ENCODE peak calls at places on chromosomes 13 and 19, in seven cellular contexts. One of them, this sample, is unnamed.

GRCh38 chr19:11260996-11261395 is 1.3 kb downstream of the DOCK6 start:
- DNase-seq in upper lobe of left lung: no peak
- DNase-seq in transverse colon: no peak
- DNase-seq in sigmoid colon: no peak
- DNase-seq in suprapubic skin: no peak
- DNase-seq in K562: no peak
- DNase-seq in GM12878: no peak
- DNase-seq in this sample: no peak

GRCh38 chr13:95676100-95676774 is 702 bp upstream of the DNAJC3 start:
- DNase-seq in upper lobe of left lung: peak
- DNase-seq in transverse colon: peak
- DNase-seq in sigmoid colon: no peak
- DNase-seq in suprapubic skin: no peak
- DNase-seq in K562: peak
- DNase-seq in GM12878: no peak
- DNase-seq in this sample: peak

GRCh38 chr19:48806518-48806817 is 4.4 kb downstream of the BCAT2 start:
- DNase-seq in upper lobe of left lung: peak
- DNase-seq in transverse colon: no peak
- DNase-seq in sigmoid colon: no peak
- DNase-seq in suprapubic skin: no peak
- DNase-seq in K562: peak
- DNase-seq in GM12878: no peak
- DNase-seq in this sample: peak

GRCh38 chr13:38045278-38046048 is 175.9 kb upstream of the TRPC4 start:
- DNase-seq in upper lobe of left lung: no peak
- DNase-seq in transverse colon: no peak
- DNase-seq in sigmoid colon: no peak
- DNase-seq in suprapubic skin: no peak
- DNase-seq in K562: peak
- DNase-seq in GM12878: no peak
- DNase-seq in this sample: no peak

GRCh38 chr19:55080915-55081772 is 5.5 kb downstream of the EPS8L1 start:
- DNase-seq in upper lobe of left lung: peak
- DNase-seq in transverse colon: peak
- DNase-seq in sigmoid colon: no peak
- DNase-seq in suprapubic skin: no peak
- DNase-seq in K562: peak
- DNase-seq in GM12878: peak
- DNase-seq in this sample: peak

GRCh38 chr13:23384111-23384510 is 49.4 kb downstream of the SACS start:
- DNase-seq in upper lobe of left lung: no peak
- DNase-seq in transverse colon: no peak
- DNase-seq in sigmoid colon: no peak
- DNase-seq in suprapubic skin: no peak
- DNase-seq in K562: no peak
- DNase-seq in GM12878: peak
- DNase-seq in this sample: no peak

GRCh38 chr19:18437481-18438330 is at the start of gene ISYNA1:
- DNase-seq in upper lobe of left lung: no peak
- DNase-seq in transverse colon: peak
- DNase-seq in sigmoid colon: no peak
- DNase-seq in suprapubic skin: no peak
- DNase-seq in K562: peak
- DNase-seq in GM12878: no peak
- DNase-seq in this sample: peak

GRCh38 chr19:49894879-49895565 is 1.7 kb downstream of the IL4I1 start:
- DNase-seq in upper lobe of left lung: no peak
- DNase-seq in transverse colon: no peak
- DNase-seq in sigmoid colon: no peak
- DNase-seq in suprapubic skin: no peak
- DNase-seq in K562: no peak
- DNase-seq in GM12878: no peak
- DNase-seq in this sample: no peak

GRCh38 chr13:98405690-98406344 is 171.1 kb downstream of the STK24 start:
- DNase-seq in upper lobe of left lung: no peak
- DNase-seq in transverse colon: no peak
- DNase-seq in sigmoid colon: no peak
- DNase-seq in suprapubic skin: no peak
- DNase-seq in K562: no peak
- DNase-seq in GM12878: no peak
- DNase-seq in this sample: no peak

GRCh38 chr19:10911579-10912363 is 16.7 kb downstream of the YIPF2 start:
- DNase-seq in upper lobe of left lung: no peak
- DNase-seq in transverse colon: no peak
- DNase-seq in sigmoid colon: no peak
- DNase-seq in suprapubic skin: no peak
- DNase-seq in K562: no peak
- DNase-seq in GM12878: no peak
- DNase-seq in this sample: no peak

GRCh38 chr13:97911311-97912138 is 42.0 kb upstream of the IPO5 start:
- DNase-seq in upper lobe of left lung: no peak
- DNase-seq in transverse colon: no peak
- DNase-seq in sigmoid colon: no peak
- DNase-seq in suprapubic skin: no peak
- DNase-seq in K562: peak
- DNase-seq in GM12878: no peak
- DNase-seq in this sample: no peak

GRCh38 chr13:99308481-99309087 is 1.4 kb upstream of the GPR183 start:
- DNase-seq in upper lobe of left lung: no peak
- DNase-seq in transverse colon: no peak
- DNase-seq in sigmoid colon: no peak
- DNase-seq in suprapubic skin: no peak
- DNase-seq in K562: no peak
- DNase-seq in GM12878: no peak
- DNase-seq in this sample: no peak

GRCh38 chr19:50252111-50252886 is 48.9 kb downstream of the MYH14 start:
- DNase-seq in upper lobe of left lung: no peak
- DNase-seq in transverse colon: peak
- DNase-seq in sigmoid colon: no peak
- DNase-seq in suprapubic skin: no peak
- DNase-seq in K562: peak
- DNase-seq in GM12878: no peak
- DNase-seq in this sample: no peak

GRCh38 chr19:19420570-19421301 is 15.3 kb downstream of the GATAD2A start:
- DNase-seq in upper lobe of left lung: no peak
- DNase-seq in transverse colon: no peak
- DNase-seq in sigmoid colon: no peak
- DNase-seq in suprapubic skin: no peak
- DNase-seq in K562: no peak
- DNase-seq in GM12878: peak
- DNase-seq in this sample: no peak

GRCh38 chr19:19110410-19111137 is 27.7 kb downstream of the TMEM161A start:
- DNase-seq in upper lobe of left lung: no peak
- DNase-seq in transverse colon: no peak
- DNase-seq in sigmoid colon: no peak
- DNase-seq in suprapubic skin: no peak
- DNase-seq in K562: no peak
- DNase-seq in GM12878: no peak
- DNase-seq in this sample: no peak

GRCh38 chr13:50006426-50007135 is 8.7 kb upstream of the KCNRG start:
- DNase-seq in upper lobe of left lung: no peak
- DNase-seq in transverse colon: peak
- DNase-seq in sigmoid colon: no peak
- DNase-seq in suprapubic skin: no peak
- DNase-seq in K562: no peak
- DNase-seq in GM12878: no peak
- DNase-seq in this sample: no peak

GRCh38 chr13:109385161-109385560 is 401.2 kb downstream of the IRS2 start:
- DNase-seq in upper lobe of left lung: no peak
- DNase-seq in transverse colon: no peak
- DNase-seq in sigmoid colon: no peak
- DNase-seq in suprapubic skin: no peak
- DNase-seq in K562: no peak
- DNase-seq in GM12878: no peak
- DNase-seq in this sample: no peak

GRCh38 chr19:40862333-40862732 is 12.1 kb upstream of the CYP2A6 start:
- DNase-seq in upper lobe of left lung: no peak
- DNase-seq in transverse colon: no peak
- DNase-seq in sigmoid colon: no peak
- DNase-seq in suprapubic skin: no peak
- DNase-seq in K562: peak
- DNase-seq in GM12878: no peak
- DNase-seq in this sample: no peak

DNA sequence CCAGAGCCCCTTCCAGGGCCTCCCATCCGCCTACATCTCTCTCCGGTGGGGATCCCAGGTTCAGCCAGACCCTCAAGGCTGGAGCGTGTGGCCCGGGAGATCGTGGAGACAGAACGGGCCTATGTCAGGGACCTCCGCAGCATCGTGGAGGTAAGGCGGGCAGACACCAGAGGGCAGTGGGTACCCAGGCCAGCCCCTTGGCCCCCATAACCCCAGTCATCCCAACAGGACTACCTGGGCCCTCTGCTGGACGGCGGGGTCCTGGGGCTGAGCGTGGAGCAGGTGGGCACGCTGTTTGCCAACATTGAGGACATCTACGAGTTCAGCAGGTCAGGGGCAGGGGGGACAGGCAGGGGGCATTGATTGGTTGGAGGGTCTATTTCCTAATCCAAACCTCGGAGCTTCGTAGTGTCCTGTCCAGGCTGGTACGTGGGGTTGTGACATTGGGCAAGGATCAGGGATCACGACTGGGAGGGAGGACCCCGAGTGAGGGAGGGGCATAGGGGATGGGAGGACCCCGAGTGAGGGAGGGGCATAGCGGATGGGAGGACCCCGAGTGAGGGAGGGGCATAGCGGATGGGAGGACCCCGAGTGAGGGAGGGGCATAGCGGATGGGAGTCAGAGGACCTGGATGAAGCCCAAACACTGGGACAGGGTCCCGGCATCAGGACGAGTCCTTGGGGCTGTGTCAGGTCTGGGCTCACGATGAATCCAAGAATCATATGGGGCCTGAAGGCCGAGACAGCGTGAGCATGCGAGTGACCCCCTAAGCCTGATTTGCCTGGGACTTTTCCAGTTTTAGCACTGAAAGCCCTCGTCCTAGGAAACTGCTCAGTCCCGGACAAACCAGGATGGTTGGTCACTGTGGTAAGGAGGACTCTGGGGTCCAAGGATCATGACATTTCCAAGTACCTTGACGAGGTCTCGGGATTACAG is 2.9 kb downstream of the PLEKHG2 start:
- DNase-seq in upper lobe of left lung: no peak
- DNase-seq in transverse colon: no peak
- DNase-seq in sigmoid colon: peak
- DNase-seq in suprapubic skin: no peak
- DNase-seq in K562: no peak
- DNase-seq in GM12878: no peak
- DNase-seq in this sample: no peak
- H3K4me3 ChIP-seq in upper lobe of left lung: peak
- H3K4me3 ChIP-seq in transverse colon: no peak
- H3K4me3 ChIP-seq in sigmoid colon: peak
- H3K4me3 ChIP-seq in suprapubic skin: peak
- H3K4me3 ChIP-seq in K562: no peak
- H3K4me3 ChIP-seq in GM12878: peak
- H3K4me3 ChIP-seq in this sample: peak

GRCh38 chr13:113153810-113154748 is 4.4 kb upstream of the PROZ start:
- DNase-seq in upper lobe of left lung: peak
- DNase-seq in transverse colon: peak
- DNase-seq in sigmoid colon: peak
- DNase-seq in suprapubic skin: peak
- DNase-seq in K562: peak
- DNase-seq in GM12878: peak
- DNase-seq in this sample: peak
- TF ChIP-seq POLR2AphosphoS5 in upper lobe of left lung: peak
- TF ChIP-seq POLR2AphosphoS5 in transverse colon: peak
- TF ChIP-seq POLR2AphosphoS5 in sigmoid colon: peak
- TF ChIP-seq POLR2AphosphoS5 in suprapubic skin: no peak
- TF ChIP-seq POLR2AphosphoS5 in K562: peak
- TF ChIP-seq POLR2AphosphoS5 in GM12878: no peak
- TF ChIP-seq POLR2AphosphoS5 in this sample: peak

GRCh38 chr13:29436291-29436690 is 159.2 kb downstream of the SLC7A1 start:
- DNase-seq in upper lobe of left lung: no peak
- DNase-seq in transverse colon: no peak
- DNase-seq in sigmoid colon: no peak
- DNase-seq in suprapubic skin: no peak
- DNase-seq in K562: no peak
- DNase-seq in GM12878: no peak
- DNase-seq in this sample: no peak
- TF ChIP-seq EP300 in upper lobe of left lung: no peak
- TF ChIP-seq EP300 in transverse colon: no peak
- TF ChIP-seq EP300 in sigmoid colon: no peak
- TF ChIP-seq EP300 in suprapubic skin: no peak
- TF ChIP-seq EP300 in K562: no peak
- TF ChIP-seq EP300 in GM12878: no peak
- TF ChIP-seq EP300 in this sample: no peak

GRCh38 chr19:1214862-1215731 is 9.5 kb downstream of the STK11 start:
- DNase-seq in upper lobe of left lung: peak
- DNase-seq in transverse colon: no peak
- DNase-seq in sigmoid colon: peak
- DNase-seq in suprapubic skin: no peak
- DNase-seq in K562: no peak
- DNase-seq in GM12878: no peak
- DNase-seq in this sample: peak
- H3K4me3 ChIP-seq in upper lobe of left lung: no peak
- H3K4me3 ChIP-seq in transverse colon: no peak
- H3K4me3 ChIP-seq in sigmoid colon: peak
- H3K4me3 ChIP-seq in suprapubic skin: peak
- H3K4me3 ChIP-seq in K562: no peak
- H3K4me3 ChIP-seq in GM12878: no peak
- H3K4me3 ChIP-seq in this sample: no peak

DNA sequence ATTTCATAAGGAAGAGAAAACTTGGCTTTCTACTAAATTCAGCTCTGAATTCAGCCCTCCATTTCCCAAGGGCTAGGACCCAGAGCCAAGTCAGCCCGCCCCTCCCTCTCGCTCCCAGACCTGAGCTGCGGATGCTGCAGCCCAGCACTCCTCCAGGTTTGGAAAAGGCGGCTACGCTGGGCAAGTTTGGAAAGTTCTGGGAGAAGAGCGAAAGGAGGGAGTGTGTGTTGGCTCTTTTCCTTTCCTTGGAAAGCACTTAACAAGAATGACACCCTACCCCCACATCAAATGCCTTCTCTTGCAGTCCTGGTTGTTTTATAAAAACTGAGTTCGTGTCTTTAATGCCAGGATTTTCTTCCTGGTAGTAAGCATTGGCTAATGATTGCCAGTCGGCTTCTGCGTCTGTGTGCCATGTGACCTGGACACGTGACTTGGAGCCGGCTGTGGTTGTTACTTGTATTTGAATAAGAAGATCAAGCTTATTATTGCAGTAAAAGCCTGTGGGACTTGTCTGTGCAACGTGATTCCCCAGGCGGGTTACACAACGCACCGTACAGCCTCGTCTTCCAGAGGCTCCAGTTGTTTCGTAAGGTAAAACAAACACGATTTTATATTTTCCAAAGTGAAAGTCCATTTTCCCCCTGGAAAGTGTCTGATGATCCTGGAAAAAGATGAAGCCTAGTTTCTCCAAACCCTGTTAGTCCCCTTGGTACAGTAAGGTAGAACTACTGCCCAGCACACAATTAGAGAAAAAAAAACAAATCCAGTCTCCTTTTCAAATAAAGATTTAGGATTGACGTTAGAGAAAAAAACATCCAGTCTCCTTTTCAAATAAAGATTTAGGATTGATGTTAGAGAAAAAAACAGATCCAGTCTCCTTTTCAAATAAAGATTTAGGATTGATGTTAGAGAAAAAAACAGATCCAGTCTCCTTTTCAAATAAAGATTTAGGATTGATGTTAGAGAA is 26.8 kb upstream of the UBE2L5 start:
- DNase-seq in upper lobe of left lung: peak
- DNase-seq in transverse colon: peak
- DNase-seq in sigmoid colon: peak
- DNase-seq in suprapubic skin: peak
- DNase-seq in K562: peak
- DNase-seq in GM12878: peak
- DNase-seq in this sample: peak
- TF ChIP-seq POLR2AphosphoS5 in upper lobe of left lung: peak
- TF ChIP-seq POLR2AphosphoS5 in transverse colon: peak
- TF ChIP-seq POLR2AphosphoS5 in sigmoid colon: peak
- TF ChIP-seq POLR2AphosphoS5 in suprapubic skin: peak
- TF ChIP-seq POLR2AphosphoS5 in K562: no peak
- TF ChIP-seq POLR2AphosphoS5 in GM12878: peak
- TF ChIP-seq POLR2AphosphoS5 in this sample: peak

GRCh38 chr13:105426454-105426853 is 1109.0 kb downstream of the EFNB2 start:
- DNase-seq in upper lobe of left lung: no peak
- DNase-seq in transverse colon: no peak
- DNase-seq in sigmoid colon: no peak
- DNase-seq in suprapubic skin: no peak
- DNase-seq in K562: no peak
- DNase-seq in GM12878: no peak
- DNase-seq in this sample: no peak
- TF ChIP-seq EP300 in upper lobe of left lung: no peak
- TF ChIP-seq EP300 in transverse colon: no peak
- TF ChIP-seq EP300 in sigmoid colon: no peak
- TF ChIP-seq EP300 in suprapubic skin: no peak
- TF ChIP-seq EP300 in K562: no peak
- TF ChIP-seq EP300 in GM12878: no peak
- TF ChIP-seq EP300 in this sample: no peak